ENCODE peak calls at places on chromosomes 3 and 15, in five cellular contexts. R is neural progenitor cell, O is endothelial cell of umbilical vein, D is fibroblast of lung, W is PC-3. Q is an unnamed sample.

GRCh38 chr3:48406443-48407431 is 23.1 kb downstream of the PLXNB1 start:
- DNase-seq in O (no peak), D (no peak), R (no peak), W (no peak), Q (no peak)

GRCh38 chr3:161415506-161416231 is 44.4 kb upstream of the SPTSSB start:
- DNase-seq in W (peak), D (peak), R (no peak), O (peak), Q (no peak)

GRCh38 chr3:32440481-32441350 is 49.1 kb downstream of the CMTM7 start:
- DNase-seq in D (no peak), R (no peak), O (no peak), W (no peak), Q (peak)

GRCh38 chr15:63373330-63373729 is 8.3 kb downstream of the CA12 start:
- DNase-seq in D (no peak), R (no peak), O (no peak), W (no peak), Q (no peak)

GRCh38 chr15:69756440-69756839 is 303.8 kb downstream of the RPLP1 start:
- DNase-seq in O (no peak), R (no peak), W (no peak), D (no peak), Q (no peak)

GRCh38 chr15:39608741-39609140 is 27.9 kb downstream of the THBS1 start:
- DNase-seq in W (no peak), R (no peak), O (no peak), D (no peak), Q (no peak)

GRCh38 chr3:194570184-194570583 is 63.0 kb downstream of the TMEM44 start:
- DNase-seq in R (no peak), D (no peak), O (no peak), W (no peak), Q (no peak)

GRCh38 chr3:106440672-106441071 is 571.9 kb upstream of the CBLB start:
- DNase-seq in R (no peak), O (no peak), D (no peak), W (no peak), Q (no peak)

GRCh38 chr3:27927882-27928281 is 205.8 kb upstream of the EOMES start:
- DNase-seq in W (no peak), R (no peak), D (no peak), O (no peak), Q (no peak)

GRCh38 chr3:47434849-47435248 is 40.9 kb downstream of the SCAP start:
- DNase-seq in R (no peak), W (no peak), D (no peak), O (no peak), Q (no peak)

GRCh38 chr3:144816366-144816765 is 844.7 kb downstream of the DIPK2A start:
- DNase-seq in O (no peak), W (peak), R (no peak), D (peak), Q (no peak)

GRCh38 chr3:169147246-169148008 is 516.1 kb downstream of the MECOM start:
- DNase-seq in O (peak), R (peak), W (peak), D (peak), Q (no peak)

GRCh38 chr15:55586808-55587207 is 1.3 kb downstream of the PYGO1 start:
- DNase-seq in W (no peak), R (no peak), O (no peak), D (peak), Q (no peak)

GRCh38 chr3:79039192-79039591 is 728.6 kb downstream of the ROBO1 start:
- DNase-seq in R (no peak), D (peak), O (no peak), W (peak), Q (no peak)

GRCh38 chr15:78739206-78739605 is 72.1 kb downstream of the ADAMTS7 start:
- DNase-seq in O (no peak), D (no peak), R (no peak), W (no peak), Q (no peak)

GRCh38 chr3:150237490-150237889 is 170.6 kb upstream of the TSC22D2 start:
- DNase-seq in D (peak), R (no peak), O (peak), W (peak), Q (peak)

GRCh38 chr3:19945405-19946290 is 1.2 kb upstream of the RAB5A start:
- DNase-seq in R (peak), W (peak), O (no peak), D (peak), Q (no peak)

GRCh38 chr3:183409219-183409618 is 19.2 kb downstream of the MCF2L2 start:
- DNase-seq in O (no peak), D (no peak), R (no peak), W (no peak), Q (no peak)

GRCh38 chr3:197525706-197526105 is 30.1 kb downstream of the BDH1 start:
- DNase-seq in W (peak), R (peak), O (no peak), D (no peak), Q (no peak)

GRCh38 chr15:78071378-78071777 is 6.1 kb downstream of the TBC1D2B start:
- DNase-seq in D (no peak), W (no peak), O (no peak), R (no peak), Q (no peak)

GRCh38 chr3:161393803-161394202 is 22.5 kb upstream of the SPTSSB start:
- DNase-seq in D (no peak), R (no peak), O (no peak), W (no peak), Q (no peak)

GRCh38 chr3:102200560-102200959 is 234.3 kb upstream of the ZPLD1 start:
- DNase-seq in D (no peak), O (no peak), W (no peak), R (no peak), Q (no peak)

GRCh38 chr3:141482250-141482937 is 4.4 kb upstream of the RASA2 start:
- DNase-seq in W (peak), O (peak), D (peak), R (no peak), Q (peak)

GRCh38 chr3:72120806-72121778 is 336.1 kb upstream of the PROK2 start:
- DNase-seq in O (no peak), D (no peak), W (no peak), R (no peak), Q (no peak)
- H3K4me3 ChIP-seq in O (no peak), D (no peak), W (no peak), R (no peak), Q (no peak)

DNA sequence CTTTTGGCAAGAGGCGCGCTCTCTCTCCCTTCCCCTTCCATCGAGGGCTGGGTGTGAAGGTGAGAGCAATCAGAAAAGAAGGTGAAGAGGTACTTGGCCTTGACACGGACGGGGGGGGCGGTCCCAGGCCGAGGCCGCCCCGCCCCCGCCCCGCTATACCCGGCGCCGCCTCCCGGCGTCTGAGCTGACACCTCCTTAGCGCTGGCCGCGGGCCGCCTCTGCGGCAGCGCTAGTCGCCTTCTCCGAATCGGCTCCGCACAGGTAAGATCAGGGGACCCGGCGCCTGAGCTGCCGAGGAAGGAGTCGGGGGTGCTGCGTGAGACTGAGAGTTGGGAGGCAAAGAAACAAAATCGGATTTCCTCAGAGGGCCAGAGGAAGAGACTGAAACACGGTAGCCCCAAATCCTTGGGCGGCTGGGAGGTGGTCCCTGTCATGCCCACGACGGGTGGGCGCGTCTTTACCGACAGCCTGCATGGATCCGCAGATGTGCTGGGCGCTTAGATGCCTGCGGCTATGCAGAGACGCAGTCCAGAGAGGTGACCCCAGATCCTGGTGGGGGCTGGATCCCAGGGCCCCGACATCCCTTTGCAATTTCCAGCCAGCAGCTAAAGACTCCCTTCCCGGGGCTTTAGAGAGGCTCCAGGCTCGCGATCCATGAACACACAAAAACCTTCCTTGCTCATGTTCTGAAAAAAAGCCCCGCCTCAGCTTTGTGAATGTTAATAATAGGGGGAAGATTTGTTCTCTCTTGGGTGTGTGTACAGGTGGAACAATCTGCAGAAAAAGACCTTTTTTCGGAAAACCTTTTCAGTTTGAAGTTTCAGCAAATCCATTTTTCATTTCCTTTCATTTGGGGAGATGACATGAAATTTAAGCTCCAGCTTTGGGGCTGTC is at the start of gene ENTPD3:
- DNase-seq in D (no peak), R (peak), W (peak), O (peak), Q (no peak)
- TF ChIP-seq EZH2 in D (no peak), R (peak), W (no peak), O (peak), Q (no peak)

GRCh38 chr3:30677347-30677685 is 70.9 kb downstream of the TGFBR2 start:
- DNase-seq in W (no peak), D (no peak), R (no peak), O (no peak), Q (no peak)
- H3K4me3 ChIP-seq in W (no peak), D (no peak), R (no peak), O (no peak), Q (no peak)

GRCh38 chr15:85033148-85033547 is 51.5 kb downstream of the PDE8A start:
- DNase-seq in R (no peak), D (no peak), O (no peak), W (no peak), Q (no peak)
- TF ChIP-seq EZH2 in R (no peak), D (no peak), O (no peak), W (no peak), Q (no peak)

GRCh38 chr15:45637552-45638033 is 2.8 kb downstream of the SQOR start:
- DNase-seq in R (no peak), D (peak), W (peak), O (peak), Q (no peak)
- H3K4me3 ChIP-seq in R (no peak), D (peak), W (peak), O (peak), Q (peak)

GRCh38 chr15:60004846-60005351 is 788 bp downstream of the FOXB1 start:
- DNase-seq in W (no peak), O (peak), R (peak), D (peak), Q (no peak)

GRCh38 chr15:60004019-60004845 is at the start of gene FOXB1:
- DNase-seq in R (peak), W (no peak), O (no peak), D (no peak), Q (no peak)

GRCh38 chr15:60005352-60006202 is 1.5 kb downstream of the FOXB1 start:
- DNase-seq in W (no peak), R (peak), D (no peak), O (no peak), Q (no peak)

GRCh38 chr15:60006808-60007346 is 2.8 kb downstream of the FOXB1 start:
- DNase-seq in D (no peak), O (peak), W (no peak), R (peak), Q (no peak)

DNA sequence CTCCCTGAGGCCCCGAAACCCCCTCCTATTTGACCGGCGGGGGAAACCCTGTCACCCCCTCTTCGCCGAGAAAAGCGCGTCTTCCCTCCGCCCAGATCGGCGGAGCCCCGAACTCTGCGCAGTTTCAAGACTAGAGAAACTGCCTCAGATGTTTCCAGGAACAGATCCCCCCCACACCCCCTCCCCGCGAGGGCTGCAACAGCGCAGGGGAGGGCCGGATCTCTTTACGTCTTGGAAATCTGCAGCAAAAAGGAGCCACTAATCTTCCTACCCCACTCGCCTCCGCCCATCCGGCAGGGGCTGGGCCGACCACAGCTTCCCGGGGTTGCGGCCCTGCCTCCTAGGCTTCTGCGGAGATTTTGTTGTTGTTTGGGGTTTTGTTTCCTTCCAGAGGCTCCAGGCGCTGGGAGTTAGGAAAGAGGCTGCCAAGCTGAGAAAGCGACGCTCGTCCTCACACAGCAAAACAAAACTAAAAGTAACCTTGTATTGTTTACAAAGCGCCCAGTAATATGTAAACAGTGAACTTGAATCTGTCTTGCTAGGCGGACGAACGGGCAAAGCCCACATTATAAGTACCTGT is 2.2 kb downstream of the FOXB1 start:
- DNase-seq in D (peak), W (peak), R (peak), O (peak), Q (no peak)
- TF ChIP-seq EZH2 in D (no peak), W (no peak), R (no peak), O (no peak), Q (no peak)

GRCh38 chr15:66292261-66293084 is 895 bp upstream of the DIS3L start:
- DNase-seq in O (no peak), D (no peak), W (no peak), R (no peak), Q (no peak)

GRCh38 chr15:66293419-66294156 is at the start of gene DIS3L:
- DNase-seq in W (peak), O (peak), D (peak), R (peak), Q (no peak)

GRCh38 chr15:66294157-66294931 is 976 bp downstream of the DIS3L start:
- DNase-seq in W (peak), O (peak), R (peak), D (peak), Q (peak)

GRCh38 chr15:66291816-66292215 is 1.6 kb upstream of the DIS3L start:
- DNase-seq in W (peak), D (no peak), R (no peak), O (no peak), Q (no peak)

GRCh38 chr15:66293085-66293418 is 316 bp upstream of the DIS3L start:
- DNase-seq in W (no peak), O (no peak), D (no peak), R (no peak), Q (no peak)
- H3K4me3 ChIP-seq in W (peak), O (peak), D (peak), R (peak), Q (peak)

Q was measured in keratinocyte.